ENCODE peak calls at places on chromosomes 13 and 19, in seven cellular contexts. One of them, this sample, is unnamed.

GRCh38 chr19:4577020-4577782 is 17.7 kb upstream of the SEMA6B start:
- DNase-seq in iPS-NIHi11: no peak
- DNase-seq in foreskin melanocyte: no peak
- DNase-seq in activated T-cell treated with anti-CD3 and anti-CD28 coated beads for 48 hours: no peak
- DNase-seq in NCI-H510A: no peak
- DNase-seq in stimulated activated CD4-positive, alpha-beta T cell treated with anti-CD3 and anti-CD28 coated beads, Interleukin-1b, Interleukin-23, amount 100 ng/mL, for 1 hour: no peak
- DNase-seq in Daoy: peak
- DNase-seq in this sample: no peak

GRCh38 chr19:1967087-1967608 is 26.2 kb downstream of the CSNK1G2 start:
- DNase-seq in stimulated activated CD4-positive, alpha-beta T cell treated with anti-CD3 and anti-CD28 coated beads, Interleukin-1b, Interleukin-23, amount 100 ng/mL, for 1 hour: no peak
- DNase-seq in NCI-H510A: no peak
- DNase-seq in Daoy: no peak
- DNase-seq in activated T-cell treated with anti-CD3 and anti-CD28 coated beads for 48 hours: no peak
- DNase-seq in iPS-NIHi11: no peak
- DNase-seq in foreskin melanocyte: no peak
- DNase-seq in this sample: no peak

GRCh38 chr13:20101467-20102316 is 59.2 kb downstream of the GJA3 start:
- DNase-seq in Daoy: no peak
- DNase-seq in NCI-H510A: peak
- DNase-seq in stimulated activated CD4-positive, alpha-beta T cell treated with anti-CD3 and anti-CD28 coated beads, Interleukin-1b, Interleukin-23, amount 100 ng/mL, for 1 hour: no peak
- DNase-seq in iPS-NIHi11: no peak
- DNase-seq in activated T-cell treated with anti-CD3 and anti-CD28 coated beads for 48 hours: no peak
- DNase-seq in foreskin melanocyte: no peak
- DNase-seq in this sample: no peak

GRCh38 chr19:13960863-13961784 is 8.8 kb downstream of the DCAF15 start:
- DNase-seq in Daoy: no peak
- DNase-seq in iPS-NIHi11: no peak
- DNase-seq in activated T-cell treated with anti-CD3 and anti-CD28 coated beads for 48 hours: no peak
- DNase-seq in stimulated activated CD4-positive, alpha-beta T cell treated with anti-CD3 and anti-CD28 coated beads, Interleukin-1b, Interleukin-23, amount 100 ng/mL, for 1 hour: no peak
- DNase-seq in foreskin melanocyte: no peak
- DNase-seq in NCI-H510A: no peak
- DNase-seq in this sample: no peak

GRCh38 chr13:57128909-57129308 is 11.8 kb upstream of the PRR20A start:
- DNase-seq in NCI-H510A: no peak
- DNase-seq in foreskin melanocyte: no peak
- DNase-seq in iPS-NIHi11: peak
- DNase-seq in activated T-cell treated with anti-CD3 and anti-CD28 coated beads for 48 hours: no peak
- DNase-seq in stimulated activated CD4-positive, alpha-beta T cell treated with anti-CD3 and anti-CD28 coated beads, Interleukin-1b, Interleukin-23, amount 100 ng/mL, for 1 hour: no peak
- DNase-seq in Daoy: no peak
- DNase-seq in this sample: no peak

GRCh38 chr19:58277748-58278147 is 1.0 kb upstream of the ZNF8 start:
- DNase-seq in Daoy: no peak
- DNase-seq in stimulated activated CD4-positive, alpha-beta T cell treated with anti-CD3 and anti-CD28 coated beads, Interleukin-1b, Interleukin-23, amount 100 ng/mL, for 1 hour: no peak
- DNase-seq in foreskin melanocyte: no peak
- DNase-seq in activated T-cell treated with anti-CD3 and anti-CD28 coated beads for 48 hours: no peak
- DNase-seq in NCI-H510A: no peak
- DNase-seq in iPS-NIHi11: no peak
- DNase-seq in this sample: no peak

GRCh38 chr19:33797821-33798633 is 1.4 kb downstream of the KCTD15 start:
- DNase-seq in activated T-cell treated with anti-CD3 and anti-CD28 coated beads for 48 hours: peak
- DNase-seq in stimulated activated CD4-positive, alpha-beta T cell treated with anti-CD3 and anti-CD28 coated beads, Interleukin-1b, Interleukin-23, amount 100 ng/mL, for 1 hour: no peak
- DNase-seq in Daoy: no peak
- DNase-seq in foreskin melanocyte: peak
- DNase-seq in NCI-H510A: no peak
- DNase-seq in iPS-NIHi11: peak
- DNase-seq in this sample: no peak

GRCh38 chr13:98997738-98998641 is 20.1 kb upstream of the DOCK9 start:
- DNase-seq in activated T-cell treated with anti-CD3 and anti-CD28 coated beads for 48 hours: no peak
- DNase-seq in Daoy: peak
- DNase-seq in iPS-NIHi11: no peak
- DNase-seq in foreskin melanocyte: no peak
- DNase-seq in NCI-H510A: no peak
- DNase-seq in stimulated activated CD4-positive, alpha-beta T cell treated with anti-CD3 and anti-CD28 coated beads, Interleukin-1b, Interleukin-23, amount 100 ng/mL, for 1 hour: no peak
- DNase-seq in this sample: no peak

GRCh38 chr19:4972509-4973230 is 3.8 kb downstream of the KDM4B start:
- DNase-seq in Daoy: peak
- DNase-seq in foreskin melanocyte: no peak
- DNase-seq in activated T-cell treated with anti-CD3 and anti-CD28 coated beads for 48 hours: no peak
- DNase-seq in stimulated activated CD4-positive, alpha-beta T cell treated with anti-CD3 and anti-CD28 coated beads, Interleukin-1b, Interleukin-23, amount 100 ng/mL, for 1 hour: no peak
- DNase-seq in iPS-NIHi11: no peak
- DNase-seq in NCI-H510A: no peak
- DNase-seq in this sample: no peak

GRCh38 chr19:30148039-30148438 is 206.0 kb downstream of the URI1 start:
- DNase-seq in iPS-NIHi11: no peak
- DNase-seq in foreskin melanocyte: no peak
- DNase-seq in Daoy: peak
- DNase-seq in stimulated activated CD4-positive, alpha-beta T cell treated with anti-CD3 and anti-CD28 coated beads, Interleukin-1b, Interleukin-23, amount 100 ng/mL, for 1 hour: no peak
- DNase-seq in activated T-cell treated with anti-CD3 and anti-CD28 coated beads for 48 hours: no peak
- DNase-seq in NCI-H510A: no peak
- DNase-seq in this sample: no peak

GRCh38 chr13:111153977-111154332 is 38.8 kb downstream of the ARHGEF7 start:
- DNase-seq in Daoy: no peak
- DNase-seq in stimulated activated CD4-positive, alpha-beta T cell treated with anti-CD3 and anti-CD28 coated beads, Interleukin-1b, Interleukin-23, amount 100 ng/mL, for 1 hour: no peak
- DNase-seq in NCI-H510A: no peak
- DNase-seq in foreskin melanocyte: no peak
- DNase-seq in iPS-NIHi11: no peak
- DNase-seq in activated T-cell treated with anti-CD3 and anti-CD28 coated beads for 48 hours: no peak
- DNase-seq in this sample: no peak

GRCh38 chr13:76161143-76161542 is 525.0 kb downstream of the LMO7 start:
- DNase-seq in stimulated activated CD4-positive, alpha-beta T cell treated with anti-CD3 and anti-CD28 coated beads, Interleukin-1b, Interleukin-23, amount 100 ng/mL, for 1 hour: no peak
- DNase-seq in activated T-cell treated with anti-CD3 and anti-CD28 coated beads for 48 hours: no peak
- DNase-seq in iPS-NIHi11: no peak
- DNase-seq in NCI-H510A: no peak
- DNase-seq in Daoy: no peak
- DNase-seq in foreskin melanocyte: no peak
- DNase-seq in this sample: no peak

GRCh38 chr13:20054586-20054985 is 96.1 kb downstream of the ZMYM2 start:
- DNase-seq in Daoy: no peak
- DNase-seq in iPS-NIHi11: no peak
- DNase-seq in NCI-H510A: no peak
- DNase-seq in activated T-cell treated with anti-CD3 and anti-CD28 coated beads for 48 hours: no peak
- DNase-seq in foreskin melanocyte: no peak
- DNase-seq in stimulated activated CD4-positive, alpha-beta T cell treated with anti-CD3 and anti-CD28 coated beads, Interleukin-1b, Interleukin-23, amount 100 ng/mL, for 1 hour: no peak
- DNase-seq in this sample: no peak

GRCh38 chr13:110911880-110912279 is 3.0 kb downstream of the ANKRD10 start:
- DNase-seq in iPS-NIHi11: no peak
- DNase-seq in activated T-cell treated with anti-CD3 and anti-CD28 coated beads for 48 hours: no peak
- DNase-seq in Daoy: no peak
- DNase-seq in stimulated activated CD4-positive, alpha-beta T cell treated with anti-CD3 and anti-CD28 coated beads, Interleukin-1b, Interleukin-23, amount 100 ng/mL, for 1 hour: no peak
- DNase-seq in NCI-H510A: no peak
- DNase-seq in foreskin melanocyte: no peak
- DNase-seq in this sample: no peak

GRCh38 chr13:104008571-104009435 is 942.6 kb upstream of the SLC10A2 start:
- DNase-seq in foreskin melanocyte: peak
- DNase-seq in stimulated activated CD4-positive, alpha-beta T cell treated with anti-CD3 and anti-CD28 coated beads, Interleukin-1b, Interleukin-23, amount 100 ng/mL, for 1 hour: no peak
- DNase-seq in Daoy: no peak
- DNase-seq in iPS-NIHi11: no peak
- DNase-seq in NCI-H510A: no peak
- DNase-seq in activated T-cell treated with anti-CD3 and anti-CD28 coated beads for 48 hours: no peak
- DNase-seq in this sample: no peak

GRCh38 chr19:46608178-46608577 is 7.0 kb downstream of the CALM3 start:
- DNase-seq in NCI-H510A: no peak
- DNase-seq in Daoy: no peak
- DNase-seq in iPS-NIHi11: no peak
- DNase-seq in activated T-cell treated with anti-CD3 and anti-CD28 coated beads for 48 hours: no peak
- DNase-seq in stimulated activated CD4-positive, alpha-beta T cell treated with anti-CD3 and anti-CD28 coated beads, Interleukin-1b, Interleukin-23, amount 100 ng/mL, for 1 hour: no peak
- DNase-seq in foreskin melanocyte: no peak
- DNase-seq in this sample: no peak

GRCh38 chr19:46350758-46351159 is 3.9 kb downstream of the PPP5C start:
- DNase-seq in activated T-cell treated with anti-CD3 and anti-CD28 coated beads for 48 hours: no peak
- DNase-seq in Daoy: no peak
- DNase-seq in foreskin melanocyte: no peak
- DNase-seq in stimulated activated CD4-positive, alpha-beta T cell treated with anti-CD3 and anti-CD28 coated beads, Interleukin-1b, Interleukin-23, amount 100 ng/mL, for 1 hour: no peak
- DNase-seq in iPS-NIHi11: no peak
- DNase-seq in NCI-H510A: no peak
- DNase-seq in this sample: peak